ENCODE peak calls at places on chromosomes 3 and 15, in eight cellular contexts. O, G, H, Z, C, M, K and X are unnamed samples.
A peak's percentile ranks its signal among the peaks of the same experiment; 100 is the strongest.

GRCh38 chr3:196207833-196208607 is 3.2 kb downstream of the ZDHHC19 start:
- DNase-seq in O (no peak), G (peak; percentile 42), H (peak; percentile 31), Z (no peak), C (peak; percentile 64), M (no peak), K (peak; percentile 64), X (no peak)

GRCh38 chr3:63967675-63968611 is 55.4 kb downstream of the PSMD6 start:
- DNase-seq in O (peak; percentile 12), G (peak; percentile 28), H (no peak), Z (peak; percentile 92), C (peak; percentile 10), M (peak; percentile 39), K (no peak), X (no peak)

GRCh38 chr3:175224051-175224450 is 364.9 kb downstream of the NAALADL2 start:
- DNase-seq in O (no peak), G (no peak), H (no peak), Z (no peak), C (no peak), M (no peak), K (no peak), X (no peak)

GRCh38 chr3:178900244-178900643 is 171.4 kb downstream of the ZMAT3 start:
- DNase-seq in O (no peak), G (no peak), H (no peak), Z (no peak), C (no peak), M (no peak), K (no peak), X (no peak)

GRCh38 chr3:122890077-122890484 is 95.2 kb downstream of the SLC49A4 start:
- DNase-seq in O (no peak), G (no peak), H (no peak), Z (no peak), C (no peak), M (peak; percentile 67), K (peak; percentile 16), X (no peak)

GRCh38 chr3:98573231-98573728 is 20.1 kb downstream of the CPOX start:
- DNase-seq in O (no peak), G (no peak), H (no peak), Z (peak; percentile 61), C (no peak), M (no peak), K (no peak), X (no peak)

GRCh38 chr3:33131328-33132018 is 17.7 kb downstream of the CRTAP start:
- DNase-seq in O (peak; percentile 78), G (no peak), H (no peak), Z (peak; percentile 77), C (no peak), M (no peak), K (peak; percentile 50), X (no peak)

GRCh38 chr3:120457827-120458226 is 7.0 kb upstream of the FSTL1 start:
- DNase-seq in O (no peak), G (no peak), H (no peak), Z (no peak), C (no peak), M (no peak), K (no peak), X (no peak)

GRCh38 chr15:85595804-85596536 is 198.8 kb downstream of the KLHL25 start:
- DNase-seq in O (no peak), G (no peak), H (no peak), Z (no peak), C (no peak), M (no peak), K (no peak), X (no peak)

GRCh38 chr3:188507244-188507720 is 353.3 kb downstream of the LPP start:
- DNase-seq in O (no peak), G (no peak), H (no peak), Z (peak; percentile 72), C (no peak), M (no peak), K (no peak), X (no peak)

GRCh38 chr3:129315386-129315991 is 36.8 kb downstream of the HMCES start:
- DNase-seq in O (no peak), G (peak; percentile 31), H (no peak), Z (peak; percentile 43), C (peak; percentile 22), M (peak; percentile 43), K (peak; percentile 38), X (no peak)

GRCh38 chr15:99181544-99181943 is 67.8 kb downstream of the TTC23 start:
- DNase-seq in O (no peak), G (no peak), H (no peak), Z (peak; percentile 10), C (no peak), M (peak; percentile 45), K (no peak), X (no peak)

GRCh38 chr3:108202080-108202479 is 20.1 kb downstream of the IFT57 start:
- DNase-seq in O (no peak), G (no peak), H (no peak), Z (no peak), C (no peak), M (no peak), K (no peak), X (no peak)

GRCh38 chr3:192833177-192833890 is 84.3 kb downstream of the MB21D2 start:
- DNase-seq in O (no peak), G (no peak), H (no peak), Z (no peak), C (no peak), M (no peak), K (no peak), X (no peak)

GRCh38 chr3:128969993-128970740 is 23.7 kb downstream of the CFAP92 start:
- DNase-seq in O (peak; percentile 57), G (peak; percentile 50), H (peak; percentile 39), Z (peak; percentile 61), C (peak; percentile 53), M (peak; percentile 51), K (peak; percentile 70), X (no peak)